ENCODE peak calls at places on chromosome 17, in four cellular contexts. P, A, L and W are unnamed samples.

GRCh38 chr17:77375526-77375916 is 234.8 kb downstream of the SEC14L1 start:
- DNase-seq in L (no peak), A (no peak), P (no peak), W (no peak)

GRCh38 chr17:44383363-44383762 is 6.1 kb downstream of the ITGA2B start:
- DNase-seq in L (no peak), A (no peak), P (no peak), W (no peak)

GRCh38 chr17:79607941-79608728 is 2.7 kb downstream of the RBFOX3 start:
- DNase-seq in A (no peak), P (peak; percentile 15), L (peak; percentile 29), W (peak; percentile 61)

GRCh38 chr17:38609280-38610031 is 3.7 kb upstream of the SRCIN1 start:
- DNase-seq in P (no peak), L (no peak), A (no peak), W (no peak)

GRCh38 chr17:48293319-48294192 is 136.5 kb downstream of the SKAP1 start:
- DNase-seq in L (no peak), P (peak; percentile 13), A (no peak), W (no peak)

GRCh38 chr17:36196099-36196496 is 460 bp downstream of the CCL3L1 start:
- DNase-seq in P (no peak), A (peak; percentile 42), L (no peak), W (no peak)

GRCh38 chr17:41631025-41631889 is 6.9 kb upstream of the KRT17 start:
- DNase-seq in P (no peak), L (no peak), A (no peak), W (no peak)

GRCh38 chr17:4533522-4534502 is 21.4 kb downstream of the MYBBP1A start:
- DNase-seq in P (no peak), A (no peak), L (no peak), W (no peak)

GRCh38 chr17:80678621-80679020 is 134.0 kb downstream of the RPTOR start:
- DNase-seq in L (no peak), P (peak; percentile 97), A (no peak), W (peak; percentile 57)

GRCh38 chr17:28582513-28582912 is 5.8 kb upstream of the ALDOC start:
- DNase-seq in P (no peak), A (no peak), L (no peak), W (no peak)

GRCh38 chr17:48818361-48818841 is 1.4 kb upstream of the TTLL6 start:
- DNase-seq in A (no peak), L (no peak), P (no peak), W (no peak)

GRCh38 chr17:50111687-50112655 is 16.8 kb downstream of the PDK2 start:
- DNase-seq in L (peak; percentile 84), A (no peak), P (no peak), W (no peak)

GRCh38 chr17:32100971-32101631 is 41.2 kb upstream of the RHOT1 start:
- DNase-seq in A (peak; percentile 67), L (no peak), P (no peak), W (no peak)

GRCh38 chr17:19546289-19547065 is 12.8 kb downstream of the SLC47A1 start:
- DNase-seq in P (no peak), A (no peak), L (peak; percentile 54), W (no peak)

GRCh38 chr17:80364091-80364691 is 50.8 kb upstream of the ENDOV start:
- DNase-seq in A (no peak), P (peak; percentile 4), L (peak; percentile 60), W (no peak)

GRCh38 chr17:80361495-80362220 is 53.3 kb upstream of the ENDOV start:
- DNase-seq in L (no peak), A (no peak), P (peak; percentile 11), W (no peak)

GRCh38 chr17:72661093-72661944 is 431.2 kb downstream of the SLC39A11 start:
- DNase-seq in L (peak; percentile 47), P (no peak), A (no peak), W (no peak)

GRCh38 chr17:48429638-48430586 is at the start of gene SKAP1:
- DNase-seq in A (no peak), P (no peak), L (no peak), W (no peak)

GRCh38 chr17:56319531-56319930 is 166.3 kb downstream of the ANKFN1 start:
- DNase-seq in L (no peak), A (no peak), P (peak; percentile 53), W (no peak)

GRCh38 chr17:80737106-80738019 is 192.7 kb downstream of the RPTOR start:
- DNase-seq in P (no peak), A (no peak), L (no peak), W (no peak)

GRCh38 chr17:48542956-48543853 is 1.7 kb downstream of the HOXB2 start:
- DNase-seq in L (peak; percentile 61), A (no peak), P (peak; percentile 66), W (peak; percentile 69)

GRCh38 chr17:78314683-78315354 is 45.1 kb downstream of the SOCS3 start:
- DNase-seq in A (no peak), L (no peak), P (peak; percentile 32), W (no peak)

GRCh38 chr17:61410555-61411089 is 11.0 kb downstream of the TBX2 start:
- DNase-seq in P (peak; percentile 88), L (peak; percentile 90), A (no peak), W (peak; percentile 91)

GRCh38 chr17:57988301-57989010 is 402 bp upstream of the VEZF1 start:
- DNase-seq in L (peak; percentile 81), P (peak; percentile 80), A (no peak), W (peak; percentile 84)

GRCh38 chr17:32854177-32854576 is 22.7 kb downstream of the MYO1D start:
- DNase-seq in L (no peak), P (no peak), A (no peak), W (no peak)

GRCh38 chr17:72487731-72488325 is 367.0 kb downstream of the SOX9 start:
- DNase-seq in L (no peak), P (no peak), A (no peak), W (no peak)

GRCh38 chr17:40425741-40426140 is 8.0 kb upstream of the TOP2A start:
- DNase-seq in A (no peak), P (no peak), L (no peak), W (no peak)

GRCh38 chr17:71846561-71846960 is 274.3 kb upstream of the SOX9 start:
- DNase-seq in A (no peak), L (no peak), P (no peak), W (no peak)

GRCh38 chr17:71142333-71142732 is 973.0 kb downstream of the KCNJ2 start:
- DNase-seq in L (no peak), P (peak; percentile 47), A (no peak), W (no peak)

GRCh38 chr17:82947051-82947991 is 107.5 kb upstream of the ZNF750 start:
- DNase-seq in P (no peak), L (no peak), A (no peak), W (no peak)

GRCh38 chr17:82949984-82950383 is 110.2 kb upstream of the ZNF750 start:
- DNase-seq in P (no peak), A (no peak), L (no peak), W (no peak)

GRCh38 chr17:82948957-82949356 is 109.1 kb upstream of the ZNF750 start:
- DNase-seq in P (no peak), A (no peak), L (no peak), W (no peak)

GRCh38 chr17:82949361-82949760 is 109.5 kb upstream of the ZNF750 start:
- DNase-seq in A (no peak), L (no peak), P (no peak), W (no peak)

DNA sequence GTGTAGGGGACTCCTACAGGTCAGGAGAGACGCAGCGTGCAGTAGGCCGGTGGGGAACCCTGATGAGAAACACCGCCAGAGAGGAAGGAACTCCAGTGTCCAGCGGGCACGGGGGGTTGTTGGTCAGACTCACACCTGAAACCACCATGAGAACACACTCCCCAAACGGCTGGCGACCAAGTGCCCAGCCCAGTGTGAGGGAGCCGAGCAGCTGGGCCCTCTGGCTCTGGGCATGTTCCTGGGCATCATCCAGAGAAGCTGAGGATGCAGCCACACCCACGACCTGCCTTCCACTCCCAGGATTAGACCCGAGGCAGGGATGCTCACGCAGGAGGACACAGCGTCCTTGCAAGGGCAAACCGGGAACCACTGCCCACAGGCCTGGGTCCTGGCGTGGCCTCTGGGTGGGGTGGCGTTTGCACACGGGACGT is 108.3 kb upstream of the ZNF750 start:
- DNase-seq in P (no peak), A (no peak), L (no peak), W (no peak)
- H3K9me3 ChIP-seq in P (peaks cover 76% of the 10 kb centered on the region), A (peaks cover 19% of the 10 kb centered on the region), L (no peaks in the 10 kb centered on the region), W (peaks cover 69% of the 10 kb centered on the region)

GRCh38 chr17:65931246-65932149 is 260.4 kb downstream of the CEP112 start:
- DNase-seq in L (no peak), P (no peak), A (no peak), W (peak; percentile 56)
- H3K9me3 ChIP-seq in L (no peaks in the 10 kb centered on the region), P (peaks cover 22% of the 10 kb centered on the region), A (no peaks in the 10 kb centered on the region), W (peaks cover 9% of the 10 kb centered on the region)

DNA sequence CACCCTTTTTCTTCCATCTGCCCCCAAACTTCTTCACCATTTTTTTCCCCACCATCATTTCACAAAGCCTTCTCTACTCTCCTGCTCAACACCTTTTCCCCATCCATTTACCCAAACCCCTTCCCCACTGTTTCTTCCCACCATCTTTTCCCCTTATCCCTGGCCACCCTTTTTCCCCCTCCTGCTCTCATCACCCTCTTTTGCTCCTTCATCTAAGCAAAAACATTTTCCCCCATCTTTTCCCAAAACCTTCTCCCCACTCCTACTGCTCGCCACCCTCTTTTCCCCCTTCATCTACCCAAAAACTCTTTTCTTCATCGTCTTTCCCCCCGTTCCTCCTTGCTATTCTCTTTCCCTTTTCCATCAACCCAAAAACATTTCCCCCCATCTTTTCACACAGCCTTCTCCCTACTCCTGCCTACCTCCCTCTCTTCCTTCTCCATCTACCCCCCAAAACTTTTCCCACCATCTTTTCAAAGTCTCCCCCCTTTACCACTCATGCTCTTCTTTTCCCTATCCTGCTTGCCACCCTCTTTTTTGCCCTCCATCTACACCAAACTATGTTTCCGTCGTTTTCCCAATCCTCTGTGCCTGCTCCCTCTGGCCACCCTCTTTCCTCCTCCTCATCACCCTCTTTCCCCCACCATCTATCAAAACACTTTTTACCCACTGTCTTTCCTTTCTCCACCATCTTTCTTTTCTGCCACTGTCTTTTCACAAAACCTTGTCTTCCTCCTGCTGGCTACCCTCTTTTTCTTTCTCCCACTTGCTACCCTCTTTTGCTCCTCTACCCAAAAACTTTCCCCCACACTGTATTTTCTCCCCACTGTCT is 205.8 kb upstream of the WSB1 start:
- DNase-seq in P (no peak), L (no peak), A (no peak), W (no peak)
- H3K9me3 ChIP-seq in P (no peaks in the 10 kb centered on the region), L (no peaks in the 10 kb centered on the region), A (no peaks in the 10 kb centered on the region), W (no peaks in the 10 kb centered on the region)

DNA sequence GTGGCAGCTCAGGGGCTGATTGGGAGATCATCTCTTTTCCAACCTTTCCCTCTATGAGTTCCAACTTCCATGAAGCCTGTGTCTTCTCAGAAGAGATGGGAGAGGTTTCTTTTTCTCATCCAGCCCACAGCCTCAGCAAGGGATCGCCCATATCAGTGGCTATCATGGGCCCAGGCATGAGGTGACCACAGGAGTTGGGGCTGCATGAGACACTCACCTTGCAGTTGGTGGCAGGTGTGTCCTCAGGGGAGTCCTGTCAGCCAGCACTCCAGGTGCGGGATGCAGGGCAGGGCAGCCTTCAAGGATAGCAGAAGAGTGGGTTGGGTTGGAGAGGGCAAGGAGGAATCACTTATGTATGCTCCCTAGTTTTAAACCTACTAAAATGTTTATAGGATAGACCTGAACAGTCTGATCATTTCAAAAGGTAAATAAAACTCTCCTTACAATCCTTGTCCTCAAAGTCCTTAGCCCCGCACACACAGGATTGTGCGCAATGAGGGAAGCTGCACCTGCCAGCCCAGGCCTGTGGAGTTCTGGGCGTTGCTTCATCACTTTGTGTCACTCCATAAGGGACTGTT is 811.1 kb downstream of the KCNJ18 start:
- DNase-seq in A (peak; percentile 54), P (no peak), L (no peak), W (no peak)
- H3K9me3 ChIP-seq in A (no peaks in the 10 kb centered on the region), P (no peaks in the 10 kb centered on the region), L (no peaks in the 10 kb centered on the region), W (no peaks in the 10 kb centered on the region)

DNA sequence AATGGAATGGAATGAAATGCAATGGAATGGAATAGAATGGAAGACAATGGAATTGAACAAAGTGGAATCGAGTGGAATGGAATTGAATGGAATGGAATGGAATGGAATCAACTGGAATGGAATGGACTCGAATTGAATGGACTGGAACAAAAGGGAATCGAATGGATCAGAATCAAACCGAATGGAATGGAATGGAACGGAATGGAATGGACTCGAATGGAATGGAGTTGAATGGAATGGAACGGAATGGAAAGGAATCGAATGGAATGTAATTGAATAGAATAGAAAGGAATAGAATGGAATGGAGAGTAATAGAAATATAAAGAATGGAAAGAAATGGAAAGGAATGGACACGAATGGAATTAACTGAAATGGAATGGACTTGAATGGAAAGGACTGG is 475.2 kb upstream of the WSB1 start:
- DNase-seq in P (peak; percentile 16), L (no peak), A (no peak), W (no peak)
- H3K9me3 ChIP-seq in P (peaks cover 96% of the 10 kb centered on the region), L (no peaks in the 10 kb centered on the region), A (no peaks in the 10 kb centered on the region), W (peaks cover 53% of the 10 kb centered on the region)